ENCODE peak calls at places on chromosomes 12 and 14, in four cellular contexts. J is testis, E is body of pancreas, K is prostate gland. Q is an unnamed sample.

GRCh38 chr12:7403466-7403865 is 40.5 kb downstream of the CD163L1 start:
- DNase-seq in J (no peak), E (no peak), K (no peak), Q (no peak)

GRCh38 chr12:25051583-25052190 is 102.8 kb upstream of the BCAT1 start:
- DNase-seq in J (no peak), E (no peak), K (no peak), Q (no peak)

GRCh38 chr12:132392389-132393244 is 63.2 kb upstream of the GALNT9 start:
- DNase-seq in J (no peak), E (no peak), K (no peak), Q (no peak)

GRCh38 chr14:30223966-30224365 is 296.3 kb upstream of the PRKD1 start:
- DNase-seq in J (no peak), E (peak), K (peak), Q (no peak)

GRCh38 chr12:128794661-128795529 is 28.9 kb downstream of the SLC15A4 start:
- DNase-seq in J (no peak), E (peak), K (no peak), Q (no peak)

GRCh38 chr14:56491299-56492285 is 88.0 kb upstream of the TMEM260 start:
- DNase-seq in J (peak), E (peak), K (peak), Q (no peak)

GRCh38 chr14:95370076-95370475 is 50.4 kb upstream of the CLMN start:
- DNase-seq in J (peak), E (no peak), K (no peak), Q (no peak)

GRCh38 chr12:59833408-59833807 is 237.6 kb downstream of the SLC16A7 start:
- DNase-seq in J (peak), E (no peak), K (no peak), Q (no peak)

GRCh38 chr12:50403001-50403440 is 2.3 kb downstream of the LARP4 start:
- DNase-seq in J (no peak), E (no peak), K (no peak), Q (no peak)

GRCh38 chr12:27844427-27845090 is 64.5 kb upstream of the MANSC4 start:
- DNase-seq in J (no peak), E (peak), K (no peak), Q (no peak)

GRCh38 chr12:79168687-79169086 is 304.1 kb downstream of the SYT1 start:
- DNase-seq in J (no peak), E (no peak), K (no peak), Q (no peak)

GRCh38 chr12:49019120-49019430 is 499 bp upstream of the PRKAG1 start:
- DNase-seq in J (no peak), E (no peak), K (no peak), Q (no peak)
- TF ChIP-seq POLR2A in J (no peak), E (no peak), K (no peak), Q (no peak)

GRCh38 chr12:94874086-94874985 is 129.2 kb downstream of the NDUFA12 start:
- DNase-seq in J (no peak), E (no peak), K (no peak), Q (no peak)
- H3K4me3 ChIP-seq in J (peak), E (no peak), K (peak), Q (peak)

GRCh38 chr12:66287275-66287674 is 15.0 kb upstream of the HELB start:
- DNase-seq in J (no peak), E (no peak), K (no peak), Q (no peak)
- TF ChIP-seq POLR2A in J (no peak), E (no peak), K (no peak), Q (no peak)

DNA sequence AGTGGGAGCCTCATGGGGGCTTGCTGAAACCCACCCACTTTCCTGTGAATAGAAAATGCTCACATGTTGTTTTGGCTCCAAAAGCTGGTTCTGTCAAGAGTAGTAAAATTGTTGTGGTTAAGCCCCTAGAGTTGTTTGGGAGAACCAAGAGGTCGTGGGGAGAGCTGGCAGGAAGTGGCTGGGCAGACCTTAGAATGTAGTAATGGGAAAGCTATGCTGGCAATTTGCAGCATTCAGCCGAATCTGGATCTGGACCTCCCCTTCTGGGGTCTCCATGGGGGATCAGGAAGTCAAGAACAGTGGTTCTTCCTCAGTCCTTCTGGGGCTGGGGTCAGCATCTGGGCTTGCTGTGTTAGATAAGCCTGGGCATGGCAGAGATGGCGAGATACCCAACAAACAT is 150.6 kb upstream of the TBX3 start:
- DNase-seq in J (no peak), E (no peak), K (no peak), Q (no peak)
- H3K4me3 ChIP-seq in J (no peak), E (no peak), K (no peak), Q (no peak)

GRCh38 chr12:14774944-14775651 is 28.2 kb downstream of the WBP11 start:
- DNase-seq in J (peak), E (peak), K (peak), Q (no peak)
- TF ChIP-seq POLR2A in J (no peak), E (no peak), K (no peak), Q (no peak)

GRCh38 chr14:68305738-68306137 is 486.2 kb downstream of the RAD51B start:
- DNase-seq in J (no peak), E (no peak), K (no peak), Q (no peak)
- H3K4me3 ChIP-seq in J (no peak), E (no peak), K (no peak), Q (no peak)

GRCh38 chr14:22545842-22546721 is 42.9 kb downstream of the DAD1 start:
- DNase-seq in J (peak), E (no peak), K (no peak), Q (no peak)

GRCh38 chr14:22547948-22548750 is 40.9 kb downstream of the DAD1 start:
- DNase-seq in J (no peak), E (no peak), K (no peak), Q (no peak)

GRCh38 chr14:22549304-22549962 is 39.6 kb downstream of the DAD1 start:
- DNase-seq in J (no peak), E (no peak), K (no peak), Q (no peak)

GRCh38 chr14:22546722-22547071 is 42.3 kb downstream of the DAD1 start:
- DNase-seq in J (no peak), E (no peak), K (no peak), Q (no peak)

GRCh38 chr14:22547309-22547947 is 41.6 kb downstream of the DAD1 start:
- DNase-seq in J (no peak), E (no peak), K (no peak), Q (no peak)
- TF ChIP-seq POLR2A in J (no peak), E (no peak), K (no peak), Q (no peak)

DNA sequence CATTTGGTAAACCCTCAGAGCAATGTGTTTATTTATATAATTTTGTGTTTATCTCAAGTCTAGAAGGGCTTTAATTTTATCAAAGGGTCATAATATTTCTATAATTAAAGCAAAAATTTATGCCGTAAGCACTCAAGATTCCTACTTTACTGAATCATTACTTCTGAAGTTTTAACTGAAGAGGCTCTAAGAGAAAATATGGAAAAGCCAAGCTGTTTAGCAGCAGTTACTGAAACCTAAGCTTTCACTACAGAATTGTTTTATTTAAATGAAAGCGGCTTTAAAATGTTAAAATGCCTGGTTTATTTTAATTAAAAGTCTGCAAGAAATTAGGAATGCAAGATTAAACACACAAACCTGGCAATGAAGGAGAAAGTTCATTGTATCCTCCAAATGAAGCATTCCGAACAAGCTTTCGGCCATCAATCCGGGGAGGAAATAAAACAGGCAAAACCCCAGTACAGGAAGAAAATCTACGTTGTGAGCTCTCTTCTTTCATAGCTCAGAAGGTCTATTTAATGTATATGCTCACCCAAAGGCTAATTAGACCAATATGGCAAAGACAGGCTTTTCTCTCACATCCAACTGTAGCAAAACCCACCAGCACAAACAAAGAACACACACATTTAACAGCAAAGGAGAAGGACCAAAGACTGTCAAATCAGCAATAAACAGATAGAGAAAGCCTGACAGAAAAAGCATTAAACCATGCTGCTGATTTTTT is 74.1 kb upstream of the BBS10 start:
- DNase-seq in J (no peak), E (no peak), K (no peak), Q (no peak)
- H3K4me3 ChIP-seq in J (no peak), E (no peak), K (no peak), Q (peak)

DNA sequence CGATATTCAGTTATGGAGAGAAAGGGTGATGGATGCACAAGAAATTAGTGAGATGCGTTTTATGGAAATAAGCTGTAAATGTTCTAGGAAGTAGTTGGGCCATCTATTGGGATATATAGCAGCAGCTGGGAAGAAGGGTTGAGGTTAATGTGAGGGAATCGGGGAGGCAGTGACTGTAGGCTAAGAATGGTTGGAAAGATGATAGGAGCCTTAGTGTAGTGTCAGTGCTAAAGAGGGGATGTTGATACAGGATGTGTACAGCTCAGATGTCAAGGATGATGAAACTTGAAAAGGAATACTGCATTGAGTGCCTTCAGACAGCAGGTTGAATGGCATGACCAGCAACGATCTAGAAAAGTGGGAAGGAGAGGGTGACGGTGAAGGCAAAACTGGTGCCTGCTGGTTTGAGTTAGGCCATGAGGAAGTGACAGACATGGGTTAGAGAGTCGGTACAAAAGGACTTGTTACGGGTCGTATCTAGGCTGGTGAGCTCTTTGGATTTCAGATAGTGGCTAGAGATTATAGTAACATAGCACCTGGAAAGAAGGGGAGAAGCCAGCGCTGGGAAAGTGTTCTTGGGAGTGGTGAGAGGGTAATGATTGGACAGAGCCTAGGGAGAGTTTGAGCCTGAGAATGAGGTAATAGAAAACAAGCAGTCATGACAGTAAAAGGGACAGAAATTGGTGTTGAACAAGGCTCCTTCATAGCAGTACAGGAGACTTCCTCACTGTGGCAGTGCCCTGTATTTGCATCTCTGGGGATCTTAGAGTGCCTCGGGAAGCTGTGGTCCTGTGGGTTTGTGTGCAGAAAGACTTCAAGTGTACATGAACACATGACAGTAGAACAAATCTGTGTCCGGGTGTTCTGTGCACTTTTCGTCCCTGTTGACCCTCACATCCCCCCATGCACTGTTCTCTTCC is 9.6 kb downstream of the MARS1 start:
- DNase-seq in J (no peak), E (no peak), K (no peak), Q (no peak)
- TF ChIP-seq POLR2A in J (no peak), E (no peak), K (no peak), Q (no peak)

Q was measured in esophagus squamous epithelium.